ENCODE peak calls at places on chromosome 14, in nine cellular contexts. One of them, this sample, is unnamed.

GRCh38 chr14:95413289-95414215 is 93.8 kb upstream of the CLMN start:
- DNase-seq in ovary: no peak
- DNase-seq in endothelial cell: no peak
- DNase-seq in astrocyte of the spinal cord: no peak
- DNase-seq in pancreas: no peak
- DNase-seq in HFFc6: peak
- DNase-seq in fibroblast of pulmonary artery: no peak
- DNase-seq in neural crest cell: no peak
- DNase-seq in RWPE1: peak
- DNase-seq in this sample: no peak

GRCh38 chr14:23364164-23364571 is 804 bp downstream of the EFS start:
- DNase-seq in ovary: no peak
- DNase-seq in endothelial cell: no peak
- DNase-seq in astrocyte of the spinal cord: no peak
- DNase-seq in pancreas: no peak
- DNase-seq in HFFc6: peak
- DNase-seq in fibroblast of pulmonary artery: no peak
- DNase-seq in neural crest cell: peak
- DNase-seq in RWPE1: no peak
- DNase-seq in this sample: no peak

GRCh38 chr14:80809663-80810062 is 131.9 kb downstream of the CEP128 start:
- DNase-seq in ovary: no peak
- DNase-seq in endothelial cell: no peak
- DNase-seq in astrocyte of the spinal cord: no peak
- DNase-seq in pancreas: no peak
- DNase-seq in HFFc6: no peak
- DNase-seq in fibroblast of pulmonary artery: no peak
- DNase-seq in neural crest cell: no peak
- DNase-seq in RWPE1: no peak
- DNase-seq in this sample: no peak

GRCh38 chr14:95655461-95655860 is 30.8 kb upstream of the TCL1B start:
- DNase-seq in ovary: no peak
- DNase-seq in endothelial cell: no peak
- DNase-seq in astrocyte of the spinal cord: no peak
- DNase-seq in pancreas: no peak
- DNase-seq in HFFc6: no peak
- DNase-seq in fibroblast of pulmonary artery: no peak
- DNase-seq in neural crest cell: no peak
- DNase-seq in RWPE1: no peak
- DNase-seq in this sample: no peak

GRCh38 chr14:77641534-77642341 is 25.3 kb upstream of the SPTLC2 start:
- DNase-seq in ovary: peak
- DNase-seq in endothelial cell: no peak
- DNase-seq in astrocyte of the spinal cord: peak
- DNase-seq in pancreas: peak
- DNase-seq in HFFc6: peak
- DNase-seq in fibroblast of pulmonary artery: peak
- DNase-seq in neural crest cell: no peak
- DNase-seq in RWPE1: peak
- DNase-seq in this sample: no peak

GRCh38 chr14:66476964-66477363 is 9.2 kb upstream of the CCDC196 start:
- DNase-seq in ovary: no peak
- DNase-seq in endothelial cell: no peak
- DNase-seq in astrocyte of the spinal cord: peak
- DNase-seq in pancreas: no peak
- DNase-seq in HFFc6: peak
- DNase-seq in fibroblast of pulmonary artery: peak
- DNase-seq in neural crest cell: no peak
- DNase-seq in RWPE1: peak
- DNase-seq in this sample: no peak

GRCh38 chr14:48568688-48569087 is 893.3 kb upstream of the MDGA2 start:
- DNase-seq in ovary: no peak
- DNase-seq in endothelial cell: no peak
- DNase-seq in astrocyte of the spinal cord: no peak
- DNase-seq in pancreas: no peak
- DNase-seq in HFFc6: no peak
- DNase-seq in fibroblast of pulmonary artery: peak
- DNase-seq in neural crest cell: no peak
- DNase-seq in RWPE1: peak
- DNase-seq in this sample: no peak

GRCh38 chr14:84442481-84442880 is 1087.5 kb upstream of the FLRT2 start:
- DNase-seq in ovary: no peak
- DNase-seq in endothelial cell: no peak
- DNase-seq in astrocyte of the spinal cord: no peak
- DNase-seq in pancreas: no peak
- DNase-seq in HFFc6: no peak
- DNase-seq in fibroblast of pulmonary artery: peak
- DNase-seq in neural crest cell: no peak
- DNase-seq in RWPE1: no peak
- DNase-seq in this sample: no peak

GRCh38 chr14:36690301-36691020 is 28.8 kb downstream of the PAX9 start:
- DNase-seq in ovary: no peak
- DNase-seq in endothelial cell: no peak
- DNase-seq in astrocyte of the spinal cord: no peak
- DNase-seq in pancreas: no peak
- DNase-seq in HFFc6: peak
- DNase-seq in fibroblast of pulmonary artery: peak
- DNase-seq in neural crest cell: no peak
- DNase-seq in RWPE1: peak
- DNase-seq in this sample: no peak

GRCh38 chr14:30440986-30441385 is 118.0 kb upstream of the G2E3 start:
- DNase-seq in ovary: no peak
- DNase-seq in endothelial cell: no peak
- DNase-seq in astrocyte of the spinal cord: no peak
- DNase-seq in pancreas: no peak
- DNase-seq in HFFc6: peak
- DNase-seq in fibroblast of pulmonary artery: no peak
- DNase-seq in neural crest cell: no peak
- DNase-seq in RWPE1: no peak
- DNase-seq in this sample: no peak

GRCh38 chr14:55398679-55399078 is 13.0 kb downstream of the ATG14 start:
- DNase-seq in ovary: peak
- DNase-seq in endothelial cell: no peak
- DNase-seq in astrocyte of the spinal cord: peak
- DNase-seq in pancreas: no peak
- DNase-seq in HFFc6: peak
- DNase-seq in fibroblast of pulmonary artery: peak
- DNase-seq in neural crest cell: no peak
- DNase-seq in RWPE1: peak
- DNase-seq in this sample: peak

GRCh38 chr14:74985806-74986205 is 16.9 kb upstream of the EIF2B2 start:
- DNase-seq in ovary: no peak
- DNase-seq in endothelial cell: no peak
- DNase-seq in astrocyte of the spinal cord: no peak
- DNase-seq in pancreas: no peak
- DNase-seq in HFFc6: no peak
- DNase-seq in fibroblast of pulmonary artery: no peak
- DNase-seq in neural crest cell: no peak
- DNase-seq in RWPE1: no peak
- DNase-seq in this sample: no peak

GRCh38 chr14:30603402-30603801 is 18.7 kb upstream of the SCFD1 start:
- DNase-seq in ovary: no peak
- DNase-seq in endothelial cell: no peak
- DNase-seq in astrocyte of the spinal cord: no peak
- DNase-seq in pancreas: no peak
- DNase-seq in HFFc6: no peak
- DNase-seq in fibroblast of pulmonary artery: no peak
- DNase-seq in neural crest cell: no peak
- DNase-seq in RWPE1: no peak
- DNase-seq in this sample: no peak

GRCh38 chr14:105440554-105440900 is 20.9 kb downstream of the MTA1 start:
- DNase-seq in ovary: no peak
- DNase-seq in endothelial cell: no peak
- DNase-seq in astrocyte of the spinal cord: no peak
- DNase-seq in pancreas: no peak
- DNase-seq in HFFc6: no peak
- DNase-seq in fibroblast of pulmonary artery: no peak
- DNase-seq in neural crest cell: no peak
- DNase-seq in RWPE1: no peak
- DNase-seq in this sample: no peak
- TF ChIP-seq CTCF in ovary: no peak
- TF ChIP-seq CTCF in endothelial cell: no peak
- TF ChIP-seq CTCF in astrocyte of the spinal cord: no peak
- TF ChIP-seq CTCF in pancreas: no peak
- TF ChIP-seq CTCF in HFFc6: no peak
- TF ChIP-seq CTCF in fibroblast of pulmonary artery: no peak
- TF ChIP-seq CTCF in neural crest cell: no peak
- TF ChIP-seq CTCF in RWPE1: no peak
- TF ChIP-seq CTCF in this sample: no peak

GRCh38 chr14:65373671-65374039 is 38.9 kb upstream of the FUT8 start:
- DNase-seq in ovary: no peak
- DNase-seq in endothelial cell: no peak
- DNase-seq in astrocyte of the spinal cord: no peak
- DNase-seq in pancreas: no peak
- DNase-seq in HFFc6: no peak
- DNase-seq in fibroblast of pulmonary artery: no peak
- DNase-seq in neural crest cell: no peak
- DNase-seq in RWPE1: no peak
- DNase-seq in this sample: no peak
- TF ChIP-seq CTCF in ovary: no peak
- TF ChIP-seq CTCF in endothelial cell: no peak
- TF ChIP-seq CTCF in astrocyte of the spinal cord: no peak
- TF ChIP-seq CTCF in pancreas: no peak
- TF ChIP-seq CTCF in HFFc6: no peak
- TF ChIP-seq CTCF in fibroblast of pulmonary artery: no peak
- TF ChIP-seq CTCF in neural crest cell: no peak
- TF ChIP-seq CTCF in RWPE1: no peak
- TF ChIP-seq CTCF in this sample: no peak

GRCh38 chr14:61560323-61560722 is 135.0 kb upstream of the HIF1A start:
- DNase-seq in ovary: no peak
- DNase-seq in endothelial cell: no peak
- DNase-seq in astrocyte of the spinal cord: no peak
- DNase-seq in pancreas: no peak
- DNase-seq in HFFc6: no peak
- DNase-seq in fibroblast of pulmonary artery: peak
- DNase-seq in neural crest cell: no peak
- DNase-seq in RWPE1: no peak
- DNase-seq in this sample: no peak

GRCh38 chr14:61561144-61561543 is 134.2 kb upstream of the HIF1A start:
- DNase-seq in ovary: no peak
- DNase-seq in endothelial cell: no peak
- DNase-seq in astrocyte of the spinal cord: no peak
- DNase-seq in pancreas: no peak
- DNase-seq in HFFc6: peak
- DNase-seq in fibroblast of pulmonary artery: peak
- DNase-seq in neural crest cell: no peak
- DNase-seq in RWPE1: no peak
- DNase-seq in this sample: no peak

GRCh38 chr14:61558271-61558670 is 137.0 kb upstream of the HIF1A start:
- DNase-seq in ovary: no peak
- DNase-seq in endothelial cell: no peak
- DNase-seq in astrocyte of the spinal cord: peak
- DNase-seq in pancreas: no peak
- DNase-seq in HFFc6: no peak
- DNase-seq in fibroblast of pulmonary artery: no peak
- DNase-seq in neural crest cell: no peak
- DNase-seq in RWPE1: no peak
- DNase-seq in this sample: peak

GRCh38 chr14:61557854-61558253 is 137.5 kb upstream of the HIF1A start:
- DNase-seq in ovary: no peak
- DNase-seq in endothelial cell: no peak
- DNase-seq in astrocyte of the spinal cord: no peak
- DNase-seq in pancreas: no peak
- DNase-seq in HFFc6: no peak
- DNase-seq in fibroblast of pulmonary artery: no peak
- DNase-seq in neural crest cell: no peak
- DNase-seq in RWPE1: no peak
- DNase-seq in this sample: no peak

DNA sequence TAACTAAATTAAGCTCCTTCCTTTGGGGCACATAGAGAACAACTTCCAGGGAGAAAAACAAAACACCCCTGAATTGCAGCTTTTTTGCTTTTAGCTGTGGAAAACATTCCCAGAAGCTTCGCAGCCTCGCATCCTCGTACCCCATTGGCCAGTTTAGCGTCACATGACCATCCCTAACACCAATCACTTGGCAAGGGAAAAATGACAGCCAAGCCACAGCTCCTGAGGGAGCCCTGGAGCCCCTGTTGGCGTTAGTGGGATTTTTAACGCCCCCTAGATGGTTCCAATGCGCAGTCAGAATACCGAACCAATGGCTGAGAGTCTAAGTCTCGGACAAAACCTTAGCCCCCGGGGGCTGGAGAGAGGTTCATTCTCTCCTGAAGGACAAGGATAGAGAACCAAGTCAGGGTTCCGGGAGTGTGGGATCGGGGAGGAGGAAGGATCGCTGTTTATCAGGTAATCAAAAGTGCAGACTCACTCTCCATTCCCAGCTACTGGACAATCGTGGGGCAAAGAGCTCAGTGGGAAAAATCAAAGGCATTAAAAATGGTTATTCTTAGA is 135.6 kb upstream of the HIF1A start:
- DNase-seq in ovary: no peak
- DNase-seq in endothelial cell: no peak
- DNase-seq in astrocyte of the spinal cord: no peak
- DNase-seq in pancreas: no peak
- DNase-seq in HFFc6: no peak
- DNase-seq in fibroblast of pulmonary artery: no peak
- DNase-seq in neural crest cell: no peak
- DNase-seq in RWPE1: no peak
- DNase-seq in this sample: no peak
- TF ChIP-seq CTCF in ovary: no peak
- TF ChIP-seq CTCF in endothelial cell: no peak
- TF ChIP-seq CTCF in astrocyte of the spinal cord: no peak
- TF ChIP-seq CTCF in pancreas: no peak
- TF ChIP-seq CTCF in HFFc6: no peak
- TF ChIP-seq CTCF in fibroblast of pulmonary artery: no peak
- TF ChIP-seq CTCF in neural crest cell: no peak
- TF ChIP-seq CTCF in RWPE1: no peak
- TF ChIP-seq CTCF in this sample: no peak

GRCh38 chr14:100710391-100711116 is 16.1 kb upstream of the DLK1 start:
- DNase-seq in ovary: no peak
- DNase-seq in endothelial cell: no peak
- DNase-seq in astrocyte of the spinal cord: no peak
- DNase-seq in pancreas: no peak
- DNase-seq in HFFc6: no peak
- DNase-seq in fibroblast of pulmonary artery: no peak
- DNase-seq in neural crest cell: no peak
- DNase-seq in RWPE1: no peak
- DNase-seq in this sample: no peak

GRCh38 chr14:100706860-100707259 is 19.8 kb upstream of the DLK1 start:
- DNase-seq in ovary: no peak
- DNase-seq in endothelial cell: no peak
- DNase-seq in astrocyte of the spinal cord: no peak
- DNase-seq in pancreas: no peak
- DNase-seq in HFFc6: no peak
- DNase-seq in fibroblast of pulmonary artery: no peak
- DNase-seq in neural crest cell: no peak
- DNase-seq in RWPE1: no peak
- DNase-seq in this sample: no peak

GRCh38 chr14:100709956-100710284 is 16.8 kb upstream of the DLK1 start:
- DNase-seq in ovary: no peak
- DNase-seq in endothelial cell: no peak
- DNase-seq in astrocyte of the spinal cord: no peak
- DNase-seq in pancreas: no peak
- DNase-seq in HFFc6: no peak
- DNase-seq in fibroblast of pulmonary artery: no peak
- DNase-seq in neural crest cell: no peak
- DNase-seq in RWPE1: no peak
- DNase-seq in this sample: no peak

GRCh38 chr14:100709252-100709955 is 17.3 kb upstream of the DLK1 start:
- DNase-seq in ovary: peak
- DNase-seq in endothelial cell: peak
- DNase-seq in astrocyte of the spinal cord: peak
- DNase-seq in pancreas: no peak
- DNase-seq in HFFc6: no peak
- DNase-seq in fibroblast of pulmonary artery: peak
- DNase-seq in neural crest cell: peak
- DNase-seq in RWPE1: no peak
- DNase-seq in this sample: no peak

GRCh38 chr14:100708349-100709217 is 18.1 kb upstream of the DLK1 start:
- DNase-seq in ovary: peak
- DNase-seq in endothelial cell: no peak
- DNase-seq in astrocyte of the spinal cord: peak
- DNase-seq in pancreas: peak
- DNase-seq in HFFc6: no peak
- DNase-seq in fibroblast of pulmonary artery: peak
- DNase-seq in neural crest cell: no peak
- DNase-seq in RWPE1: peak
- DNase-seq in this sample: no peak
- TF ChIP-seq CTCF in ovary: peak
- TF ChIP-seq CTCF in endothelial cell: no peak
- TF ChIP-seq CTCF in astrocyte of the spinal cord: no peak
- TF ChIP-seq CTCF in pancreas: peak
- TF ChIP-seq CTCF in HFFc6: peak
- TF ChIP-seq CTCF in fibroblast of pulmonary artery: no peak
- TF ChIP-seq CTCF in neural crest cell: no peak
- TF ChIP-seq CTCF in RWPE1: no peak
- TF ChIP-seq CTCF in this sample: no peak